ENCODE peak calls at places on chromosomes 13 and 19, in five cellular contexts. One of them, this sample, is unnamed.
A peak's percentile ranks its signal among the peaks of the same experiment; 100 is the strongest.

GRCh38 chr19:32202244-32202643 is 143.2 kb upstream of the ZNF507 start:
- DNase-seq in SK-N-MC: no peak
- DNase-seq in pons: no peak
- DNase-seq in DND-41: no peak
- DNase-seq in Jurkat, Clone E6-1: no peak
- DNase-seq in this sample: no peak

GRCh38 chr13:42760949-42761348 is 20.4 kb upstream of the FAM216B start:
- DNase-seq in pons: no peak
- DNase-seq in Jurkat, Clone E6-1: no peak
- DNase-seq in DND-41: no peak
- DNase-seq in SK-N-MC: no peak
- DNase-seq in this sample: no peak

GRCh38 chr13:35891973-35892441 is 239.2 kb downstream of the DCLK1 start:
- DNase-seq in pons: no peak
- DNase-seq in SK-N-MC: no peak
- DNase-seq in DND-41: no peak
- DNase-seq in Jurkat, Clone E6-1: no peak
- DNase-seq in this sample: no peak

GRCh38 chr19:23512151-23512925 is 117.1 kb upstream of the ZNF91 start:
- DNase-seq in SK-N-MC: no peak
- DNase-seq in DND-41: no peak
- DNase-seq in Jurkat, Clone E6-1: no peak
- DNase-seq in pons: no peak
- DNase-seq in this sample: no peak

GRCh38 chr13:101149735-101150380 is 266.4 kb downstream of the NALCN start:
- DNase-seq in SK-N-MC: no peak
- DNase-seq in pons: no peak
- DNase-seq in Jurkat, Clone E6-1: peak; percentile 3
- DNase-seq in DND-41: peak; percentile 38
- DNase-seq in this sample: no peak

GRCh38 chr13:75399168-75399878 is 82.6 kb downstream of the TBC1D4 start:
- DNase-seq in SK-N-MC: no peak
- DNase-seq in Jurkat, Clone E6-1: no peak
- DNase-seq in DND-41: no peak
- DNase-seq in pons: no peak
- DNase-seq in this sample: no peak

GRCh38 chr19:11208526-11209471 is 11.5 kb upstream of the KANK2 start:
- DNase-seq in Jurkat, Clone E6-1: no peak
- DNase-seq in SK-N-MC: no peak
- DNase-seq in pons: no peak
- DNase-seq in DND-41: no peak
- DNase-seq in this sample: no peak

GRCh38 chr19:49200238-49200862 is 42.8 kb downstream of the TRPM4 start:
- DNase-seq in pons: no peak
- DNase-seq in Jurkat, Clone E6-1: no peak
- DNase-seq in DND-41: peak; percentile 20
- DNase-seq in SK-N-MC: no peak
- DNase-seq in this sample: peak; percentile 87

GRCh38 chr13:68023838-68024581 is 793.9 kb upstream of the PCDH9 start:
- DNase-seq in pons: no peak
- DNase-seq in Jurkat, Clone E6-1: no peak
- DNase-seq in DND-41: no peak
- DNase-seq in SK-N-MC: no peak
- DNase-seq in this sample: no peak

GRCh38 chr19:40995355-40995754 is 4.3 kb downstream of the CYP2B6 start:
- DNase-seq in Jurkat, Clone E6-1: no peak
- DNase-seq in pons: no peak
- DNase-seq in DND-41: no peak
- DNase-seq in SK-N-MC: no peak
- DNase-seq in this sample: no peak

GRCh38 chr13:73776137-73776785 is 357.9 kb downstream of the KLF12 start:
- DNase-seq in pons: peak; percentile 42
- DNase-seq in SK-N-MC: no peak
- DNase-seq in DND-41: no peak
- DNase-seq in Jurkat, Clone E6-1: no peak
- DNase-seq in this sample: no peak

GRCh38 chr19:1183543-1184172 is 9.6 kb upstream of the SBNO2 start:
- DNase-seq in SK-N-MC: no peak
- DNase-seq in Jurkat, Clone E6-1: no peak
- DNase-seq in DND-41: no peak
- DNase-seq in pons: no peak
- DNase-seq in this sample: no peak

GRCh38 chr13:21148557-21149258 is 27.6 kb downstream of the SKA3 start:
- DNase-seq in pons: no peak
- DNase-seq in SK-N-MC: no peak
- DNase-seq in Jurkat, Clone E6-1: no peak
- DNase-seq in DND-41: no peak
- DNase-seq in this sample: no peak